ENCODE peak calls at places on chromosomes 3 and 15, in ten cellular contexts. One of them, this sample, is unnamed.

GRCh38 chr15:67927501-67928156 is 87.8 kb upstream of the RNU6-1 start:
- DNase-seq in transverse colon: peak; percentile 45
- DNase-seq in ovary: peak; percentile 87
- DNase-seq in A549: no peak
- DNase-seq in H1: no peak
- DNase-seq in stomach: peak; percentile 92
- DNase-seq in SK-N-SH: no peak
- DNase-seq in upper lobe of left lung: no peak
- DNase-seq in HepG2: no peak
- DNase-seq in sigmoid colon: peak; percentile 88
- DNase-seq in this sample: no peak

GRCh38 chr15:98532063-98532462 is 116.3 kb upstream of the IGF1R start:
- DNase-seq in transverse colon: no peak
- DNase-seq in ovary: no peak
- DNase-seq in A549: no peak
- DNase-seq in H1: no peak
- DNase-seq in stomach: no peak
- DNase-seq in SK-N-SH: no peak
- DNase-seq in upper lobe of left lung: no peak
- DNase-seq in HepG2: no peak
- DNase-seq in sigmoid colon: no peak
- DNase-seq in this sample: no peak

GRCh38 chr3:187828571-187829452 is 83.5 kb upstream of the BCL6 start:
- DNase-seq in transverse colon: no peak
- DNase-seq in ovary: no peak
- DNase-seq in A549: no peak
- DNase-seq in H1: no peak
- DNase-seq in stomach: no peak
- DNase-seq in SK-N-SH: no peak
- DNase-seq in upper lobe of left lung: no peak
- DNase-seq in HepG2: peak; percentile 64
- DNase-seq in sigmoid colon: no peak
- DNase-seq in this sample: no peak

GRCh38 chr15:82890338-82891024 is 62.0 kb downstream of the HOMER2 start:
- DNase-seq in transverse colon: no peak
- DNase-seq in ovary: no peak
- DNase-seq in A549: no peak
- DNase-seq in H1: no peak
- DNase-seq in stomach: no peak
- DNase-seq in SK-N-SH: peak; percentile 62
- DNase-seq in upper lobe of left lung: no peak
- DNase-seq in HepG2: no peak
- DNase-seq in sigmoid colon: no peak
- DNase-seq in this sample: no peak

GRCh38 chr3:16490062-16490641 is 23.3 kb downstream of the RFTN1 start:
- DNase-seq in transverse colon: no peak
- DNase-seq in ovary: no peak
- DNase-seq in A549: no peak
- DNase-seq in H1: no peak
- DNase-seq in stomach: no peak
- DNase-seq in SK-N-SH: peak; percentile 33
- DNase-seq in upper lobe of left lung: no peak
- DNase-seq in HepG2: no peak
- DNase-seq in sigmoid colon: no peak
- DNase-seq in this sample: no peak

GRCh38 chr15:60001642-60002527 is 2.2 kb upstream of the FOXB1 start:
- DNase-seq in transverse colon: no peak
- DNase-seq in ovary: no peak
- DNase-seq in A549: no peak
- DNase-seq in H1: no peak
- DNase-seq in stomach: no peak
- DNase-seq in SK-N-SH: peak; percentile 26
- DNase-seq in upper lobe of left lung: no peak
- DNase-seq in HepG2: no peak
- DNase-seq in sigmoid colon: no peak
- DNase-seq in this sample: no peak

GRCh38 chr15:88257311-88257901 is 867 bp upstream of the NTRK3 start:
- DNase-seq in transverse colon: no peak
- DNase-seq in ovary: no peak
- DNase-seq in A549: no peak
- DNase-seq in H1: no peak
- DNase-seq in stomach: no peak
- DNase-seq in SK-N-SH: peak; percentile 55
- DNase-seq in upper lobe of left lung: peak; percentile 69
- DNase-seq in HepG2: no peak
- DNase-seq in sigmoid colon: no peak
- DNase-seq in this sample: no peak

GRCh38 chr15:63860161-63860954 is 26.6 kb upstream of the HERC1 start:
- DNase-seq in transverse colon: peak; percentile 14
- DNase-seq in ovary: no peak
- DNase-seq in A549: no peak
- DNase-seq in H1: no peak
- DNase-seq in stomach: no peak
- DNase-seq in SK-N-SH: no peak
- DNase-seq in upper lobe of left lung: no peak
- DNase-seq in HepG2: no peak
- DNase-seq in sigmoid colon: no peak
- DNase-seq in this sample: no peak

GRCh38 chr3:153595186-153595815 is 433.3 kb downstream of the RAP2B start:
- DNase-seq in transverse colon: no peak
- DNase-seq in ovary: no peak
- DNase-seq in A549: peak; percentile 6
- DNase-seq in H1: no peak
- DNase-seq in stomach: no peak
- DNase-seq in SK-N-SH: peak; percentile 1
- DNase-seq in upper lobe of left lung: no peak
- DNase-seq in HepG2: peak; percentile 18
- DNase-seq in sigmoid colon: no peak
- DNase-seq in this sample: no peak

GRCh38 chr3:130316164-130316563 is 29.3 kb upstream of the COL6A5 start:
- DNase-seq in transverse colon: peak; percentile 10
- DNase-seq in ovary: no peak
- DNase-seq in A549: no peak
- DNase-seq in H1: no peak
- DNase-seq in stomach: no peak
- DNase-seq in SK-N-SH: no peak
- DNase-seq in upper lobe of left lung: no peak
- DNase-seq in HepG2: no peak
- DNase-seq in sigmoid colon: no peak
- DNase-seq in this sample: no peak

GRCh38 chr3:99638244-99638948 is at the start of gene COL8A1:
- DNase-seq in transverse colon: peak; percentile 23
- DNase-seq in ovary: peak; percentile 62
- DNase-seq in A549: no peak
- DNase-seq in H1: no peak
- DNase-seq in stomach: no peak
- DNase-seq in SK-N-SH: no peak
- DNase-seq in upper lobe of left lung: peak; percentile 83
- DNase-seq in HepG2: no peak
- DNase-seq in sigmoid colon: peak; percentile 87
- DNase-seq in this sample: peak; percentile 71

GRCh38 chr15:68352401-68353062 is 75.0 kb downstream of the FEM1B start:
- DNase-seq in transverse colon: peak; percentile 23
- DNase-seq in ovary: peak; percentile 34
- DNase-seq in A549: peak; percentile 53
- DNase-seq in H1: no peak
- DNase-seq in stomach: no peak
- DNase-seq in SK-N-SH: no peak
- DNase-seq in upper lobe of left lung: no peak
- DNase-seq in HepG2: no peak
- DNase-seq in sigmoid colon: peak; percentile 90
- DNase-seq in this sample: peak; percentile 49

GRCh38 chr3:44252332-44252731 is 10.6 kb downstream of the TOPAZ1 start:
- DNase-seq in transverse colon: no peak
- DNase-seq in ovary: no peak
- DNase-seq in A549: no peak
- DNase-seq in H1: no peak
- DNase-seq in stomach: no peak
- DNase-seq in SK-N-SH: peak; percentile 27
- DNase-seq in upper lobe of left lung: no peak
- DNase-seq in HepG2: no peak
- DNase-seq in sigmoid colon: no peak
- DNase-seq in this sample: no peak
- TF ChIP-seq EP300 in transverse colon: no peak
- TF ChIP-seq EP300 in ovary: no peak
- TF ChIP-seq EP300 in A549: no peak
- TF ChIP-seq EP300 in H1: no peak
- TF ChIP-seq EP300 in stomach: no peak
- TF ChIP-seq EP300 in SK-N-SH: no peak
- TF ChIP-seq EP300 in upper lobe of left lung: no peak
- TF ChIP-seq EP300 in HepG2: no peak
- TF ChIP-seq EP300 in sigmoid colon: no peak
- TF ChIP-seq EP300 in this sample: no peak

GRCh38 chr3:87478716-87479115 is 202.3 kb upstream of the POU1F1 start:
- DNase-seq in transverse colon: no peak
- DNase-seq in ovary: no peak
- DNase-seq in A549: no peak
- DNase-seq in H1: no peak
- DNase-seq in stomach: no peak
- DNase-seq in SK-N-SH: no peak
- DNase-seq in upper lobe of left lung: no peak
- DNase-seq in HepG2: no peak
- DNase-seq in sigmoid colon: no peak
- DNase-seq in this sample: no peak

GRCh38 chr3:87468938-87469337 is 192.6 kb upstream of the POU1F1 start:
- DNase-seq in transverse colon: no peak
- DNase-seq in ovary: no peak
- DNase-seq in A549: no peak
- DNase-seq in H1: no peak
- DNase-seq in stomach: no peak
- DNase-seq in SK-N-SH: no peak
- DNase-seq in upper lobe of left lung: no peak
- DNase-seq in HepG2: no peak
- DNase-seq in sigmoid colon: no peak
- DNase-seq in this sample: no peak

GRCh38 chr3:87468235-87468634 is 191.9 kb upstream of the POU1F1 start:
- DNase-seq in transverse colon: no peak
- DNase-seq in ovary: no peak
- DNase-seq in A549: no peak
- DNase-seq in H1: no peak
- DNase-seq in stomach: no peak
- DNase-seq in SK-N-SH: no peak
- DNase-seq in upper lobe of left lung: no peak
- DNase-seq in HepG2: no peak
- DNase-seq in sigmoid colon: no peak
- DNase-seq in this sample: no peak

GRCh38 chr3:87473944-87474343 is 197.6 kb upstream of the POU1F1 start:
- DNase-seq in transverse colon: no peak
- DNase-seq in ovary: no peak
- DNase-seq in A549: no peak
- DNase-seq in H1: no peak
- DNase-seq in stomach: no peak
- DNase-seq in SK-N-SH: no peak
- DNase-seq in upper lobe of left lung: no peak
- DNase-seq in HepG2: no peak
- DNase-seq in sigmoid colon: no peak
- DNase-seq in this sample: no peak
- H3K27ac ChIP-seq in transverse colon: no peak overlapping the region
- H3K27ac ChIP-seq in ovary: no peak overlapping the region
- H3K27ac ChIP-seq in A549: no peak overlapping the region
- H3K27ac ChIP-seq in H1: no peak overlapping the region
- H3K27ac ChIP-seq in stomach: no peak overlapping the region
- H3K27ac ChIP-seq in SK-N-SH: no peak overlapping the region
- H3K27ac ChIP-seq in upper lobe of left lung: no peak overlapping the region
- H3K27ac ChIP-seq in HepG2: no peak overlapping the region
- H3K27ac ChIP-seq in sigmoid colon: no peak overlapping the region
- H3K27ac ChIP-seq in this sample: no peak overlapping the region

GRCh38 chr3:14528081-14528480 is 12.1 kb downstream of the GRIP2 start:
- DNase-seq in transverse colon: no peak
- DNase-seq in ovary: no peak
- DNase-seq in A549: no peak
- DNase-seq in H1: no peak
- DNase-seq in stomach: no peak
- DNase-seq in SK-N-SH: no peak
- DNase-seq in upper lobe of left lung: no peak
- DNase-seq in HepG2: no peak
- DNase-seq in sigmoid colon: no peak
- DNase-seq in this sample: no peak
- TF ChIP-seq EP300 in transverse colon: no peak
- TF ChIP-seq EP300 in ovary: no peak
- TF ChIP-seq EP300 in A549: no peak
- TF ChIP-seq EP300 in H1: no peak
- TF ChIP-seq EP300 in stomach: no peak
- TF ChIP-seq EP300 in SK-N-SH: no peak
- TF ChIP-seq EP300 in upper lobe of left lung: no peak
- TF ChIP-seq EP300 in HepG2: no peak
- TF ChIP-seq EP300 in sigmoid colon: no peak
- TF ChIP-seq EP300 in this sample: no peak

GRCh38 chr3:64238971-64239667 is 13.9 kb upstream of the PRICKLE2 start:
- DNase-seq in transverse colon: peak; percentile 63
- DNase-seq in ovary: peak; percentile 91
- DNase-seq in A549: peak; percentile 57
- DNase-seq in H1: peak; percentile 83
- DNase-seq in stomach: peak; percentile 39
- DNase-seq in SK-N-SH: peak; percentile 24
- DNase-seq in upper lobe of left lung: peak; percentile 88
- DNase-seq in HepG2: peak; percentile 16
- DNase-seq in sigmoid colon: peak; percentile 94
- DNase-seq in this sample: peak; percentile 25

GRCh38 chr3:64242435-64242834 is 17.2 kb upstream of the PRICKLE2 start:
- DNase-seq in transverse colon: no peak
- DNase-seq in ovary: peak; percentile 42
- DNase-seq in A549: no peak
- DNase-seq in H1: no peak
- DNase-seq in stomach: peak; percentile 36
- DNase-seq in SK-N-SH: no peak
- DNase-seq in upper lobe of left lung: no peak
- DNase-seq in HepG2: peak; percentile 7
- DNase-seq in sigmoid colon: no peak
- DNase-seq in this sample: no peak

GRCh38 chr3:64239841-64240240 is 14.6 kb upstream of the PRICKLE2 start:
- DNase-seq in transverse colon: no peak
- DNase-seq in ovary: no peak
- DNase-seq in A549: no peak
- DNase-seq in H1: no peak
- DNase-seq in stomach: no peak
- DNase-seq in SK-N-SH: no peak
- DNase-seq in upper lobe of left lung: no peak
- DNase-seq in HepG2: no peak
- DNase-seq in sigmoid colon: no peak
- DNase-seq in this sample: no peak

GRCh38 chr3:64240445-64240844 is 15.2 kb upstream of the PRICKLE2 start:
- DNase-seq in transverse colon: no peak
- DNase-seq in ovary: no peak
- DNase-seq in A549: no peak
- DNase-seq in H1: no peak
- DNase-seq in stomach: no peak
- DNase-seq in SK-N-SH: no peak
- DNase-seq in upper lobe of left lung: no peak
- DNase-seq in HepG2: no peak
- DNase-seq in sigmoid colon: no peak
- DNase-seq in this sample: no peak

DNA sequence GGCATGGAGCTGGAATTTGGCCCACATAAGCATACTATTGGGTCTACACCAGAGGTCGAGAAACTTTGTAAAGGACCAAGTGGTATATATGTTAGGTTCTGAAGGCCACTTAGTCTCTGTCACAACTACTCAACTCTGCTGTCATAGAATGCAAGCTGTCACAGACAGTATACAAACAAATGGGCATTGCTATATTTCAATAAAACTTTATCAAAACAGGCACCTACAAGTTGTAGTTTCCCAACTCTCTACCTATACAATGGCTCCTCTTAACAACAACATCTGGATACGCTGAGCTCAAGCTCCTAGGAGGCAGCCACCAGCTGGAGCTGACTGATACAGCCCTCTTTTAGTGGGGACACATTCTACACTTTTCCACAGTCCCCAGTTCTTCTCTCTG is 15.7 kb upstream of the PRICKLE2 start:
- DNase-seq in transverse colon: no peak
- DNase-seq in ovary: no peak
- DNase-seq in A549: no peak
- DNase-seq in H1: no peak
- DNase-seq in stomach: no peak
- DNase-seq in SK-N-SH: no peak
- DNase-seq in upper lobe of left lung: no peak
- DNase-seq in HepG2: no peak
- DNase-seq in sigmoid colon: no peak
- DNase-seq in this sample: no peak
- H3K27ac ChIP-seq in transverse colon: peak overlapping the region; percentile 61
- H3K27ac ChIP-seq in ovary: no peak overlapping the region
- H3K27ac ChIP-seq in A549: peak overlapping the region; percentile 93
- H3K27ac ChIP-seq in H1: no peak overlapping the region
- H3K27ac ChIP-seq in stomach: no peak overlapping the region
- H3K27ac ChIP-seq in SK-N-SH: no peak overlapping the region
- H3K27ac ChIP-seq in upper lobe of left lung: no peak overlapping the region
- H3K27ac ChIP-seq in HepG2: no peak overlapping the region
- H3K27ac ChIP-seq in sigmoid colon: peak overlapping the region; percentile 88
- H3K27ac ChIP-seq in this sample: no peak overlapping the region

This sample was measured in tibial nerve.